ENCODE peak calls at places on chromosomes 12 and 14, in four cellular contexts. W is AG10803, E is psoas muscle, X is astrocyte of the spinal cord. U is an unnamed sample.

GRCh38 chr12:101963703-101964102 is 86.3 kb downstream of the DRAM1 start:
- DNase-seq in W (no peak), E (no peak), X (no peak), U (no peak)

GRCh38 chr14:64671591-64671990 is 32.6 kb upstream of the PLEKHG3 start:
- DNase-seq in W (peak), E (no peak), X (peak), U (peak)

GRCh38 chr14:24051162-24051788 is 534 bp upstream of the CARMIL3 start:
- DNase-seq in W (no peak), E (no peak), X (no peak), U (no peak)

GRCh38 chr12:41188058-41188840 is at the start of gene PDZRN4:
- DNase-seq in W (no peak), E (peak), X (no peak), U (no peak)

GRCh38 chr14:104117341-104118005 is 20.9 kb upstream of the KIF26A start:
- DNase-seq in W (no peak), E (peak), X (no peak), U (no peak)

GRCh38 chr12:32926963-32927362 is 30.4 kb upstream of the PKP2 start:
- DNase-seq in W (no peak), E (no peak), X (no peak), U (no peak)

GRCh38 chr14:46451800-46452199 is 199.8 kb downstream of the RPL10L start:
- DNase-seq in W (no peak), E (no peak), X (no peak), U (no peak)

GRCh38 chr14:55418411-55418810 is 6.8 kb upstream of the ATG14 start:
- DNase-seq in W (no peak), E (no peak), X (no peak), U (no peak)

GRCh38 chr12:111413442-111414086 is 7.8 kb downstream of the SH2B3 start:
- DNase-seq in W (peak), E (no peak), X (peak), U (peak)

GRCh38 chr12:110930348-110931314 is 10.3 kb upstream of the MYL2 start:
- DNase-seq in W (no peak), E (no peak), X (no peak), U (no peak)

GRCh38 chr12:75632452-75632851 is 121.0 kb upstream of the KRR1 start:
- DNase-seq in W (no peak), E (no peak), X (peak), U (no peak)

GRCh38 chr14:86858591-86858990 is 1134.4 kb downstream of the GALC start:
- DNase-seq in W (no peak), E (no peak), X (peak), U (no peak)
- TF ChIP-seq CTCF in W (no peak), E (no peak), X (no peak), U (no peak)

GRCh38 chr12:113246478-113247122 is 25.3 kb downstream of the TPCN1 start:
- DNase-seq in W (no peak), E (no peak), X (no peak), U (no peak)
- H3K4me3 ChIP-seq in W (no peak), E (peak), X (no peak), U (no peak)

DNA sequence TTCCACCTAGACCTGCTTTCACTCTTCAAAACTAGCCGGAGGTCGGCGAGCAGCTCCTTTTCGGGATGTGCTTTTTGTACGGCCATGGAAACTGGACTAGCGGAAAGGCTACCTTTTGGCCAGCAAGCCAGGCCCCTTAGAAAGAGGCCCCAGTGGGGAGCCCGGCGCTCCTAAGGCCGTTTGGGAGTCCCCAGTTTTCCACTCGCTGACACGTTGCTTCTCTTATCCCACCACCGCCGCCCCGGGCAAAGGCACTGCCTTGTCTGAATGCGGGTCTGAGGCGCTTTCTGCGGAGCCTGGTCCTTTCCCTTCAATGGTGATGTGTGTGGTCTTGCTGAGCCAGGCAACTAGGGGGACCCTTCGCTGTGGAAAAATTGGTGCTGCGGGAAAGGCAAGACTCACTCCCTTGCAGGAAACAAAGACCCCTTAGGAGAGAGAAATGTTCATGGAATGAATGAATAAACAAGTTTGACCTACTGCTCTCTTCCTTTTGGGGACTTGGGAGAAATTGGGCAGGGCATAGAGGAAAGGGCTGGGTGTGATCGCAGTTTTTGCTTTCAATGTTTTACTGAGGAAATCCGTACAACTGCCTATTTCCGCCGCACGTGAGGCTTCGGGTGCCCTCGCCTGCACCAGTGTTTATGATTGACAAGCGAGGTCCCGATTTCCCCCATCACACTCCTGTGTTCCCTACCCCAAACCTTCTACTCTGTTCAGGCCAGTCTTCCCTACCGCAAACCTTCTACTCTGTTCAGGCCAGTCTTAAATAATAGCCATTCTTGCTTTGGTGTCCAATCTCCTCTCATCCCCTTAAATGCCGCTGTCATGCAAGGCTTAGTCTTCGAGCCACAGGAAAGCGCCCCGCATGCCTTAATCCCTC is 970 bp upstream of the SLC38A2 start:
- DNase-seq in W (no peak), E (peak), X (peak), U (peak)
- TF ChIP-seq CTCF in W (peak), E (no peak), X (peak), U (peak)

GRCh38 chr12:54007538-54008259 is 1.1 kb upstream of the HOXC8 start:
- DNase-seq in W (no peak), E (peak), X (no peak), U (no peak)
- H3K4me3 ChIP-seq in W (peak), E (no peak), X (no peak), U (no peak)

GRCh38 chr12:6047249-6048227 is 76.9 kb downstream of the VWF start:
- DNase-seq in W (peak), E (no peak), X (peak), U (peak)

GRCh38 chr12:6052940-6053329 is 71.5 kb downstream of the VWF start:
- DNase-seq in W (no peak), E (no peak), X (peak), U (no peak)

GRCh38 chr12:6049587-6049986 is 74.9 kb downstream of the VWF start:
- DNase-seq in W (peak), E (no peak), X (no peak), U (no peak)

GRCh38 chr12:6052206-6052939 is 72.1 kb downstream of the VWF start:
- DNase-seq in W (no peak), E (no peak), X (no peak), U (no peak)

GRCh38 chr12:6049992-6050391 is 74.5 kb downstream of the VWF start:
- DNase-seq in W (no peak), E (no peak), X (no peak), U (no peak)
- TF ChIP-seq CTCF in W (no peak), E (no peak), X (no peak), U (no peak)

GRCh38 chr12:16347391-16348298 is at the start of gene MGST1:
- DNase-seq in W (peak), E (peak), X (peak), U (peak)
- H3K4me3 ChIP-seq in W (peak), E (peak), X (peak), U (peak)

DNA sequence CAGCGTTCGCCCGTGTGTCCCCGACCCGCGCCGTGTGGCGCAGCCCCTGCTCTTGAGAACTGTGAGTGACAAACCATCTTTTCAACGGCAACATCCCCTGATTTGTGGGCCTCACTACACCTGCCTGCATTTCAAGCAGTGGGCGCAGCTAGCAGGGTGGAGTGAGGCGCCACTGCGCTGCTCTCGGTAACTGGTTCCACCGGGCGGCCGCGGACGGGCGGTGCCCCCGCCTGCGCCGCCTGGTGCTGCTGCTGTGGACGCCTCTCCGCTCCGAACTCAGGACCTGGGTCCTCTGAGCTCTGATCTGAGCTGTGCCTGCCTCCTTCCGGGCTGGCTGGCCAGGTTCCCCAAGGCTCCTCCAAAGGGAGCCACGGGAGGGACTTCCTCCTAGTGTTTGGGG is 5.9 kb upstream of the DEGS2 start:
- DNase-seq in W (no peak), E (no peak), X (no peak), U (no peak)
- TF ChIP-seq CTCF in W (no peak), E (no peak), X (peak), U (no peak)

DNA sequence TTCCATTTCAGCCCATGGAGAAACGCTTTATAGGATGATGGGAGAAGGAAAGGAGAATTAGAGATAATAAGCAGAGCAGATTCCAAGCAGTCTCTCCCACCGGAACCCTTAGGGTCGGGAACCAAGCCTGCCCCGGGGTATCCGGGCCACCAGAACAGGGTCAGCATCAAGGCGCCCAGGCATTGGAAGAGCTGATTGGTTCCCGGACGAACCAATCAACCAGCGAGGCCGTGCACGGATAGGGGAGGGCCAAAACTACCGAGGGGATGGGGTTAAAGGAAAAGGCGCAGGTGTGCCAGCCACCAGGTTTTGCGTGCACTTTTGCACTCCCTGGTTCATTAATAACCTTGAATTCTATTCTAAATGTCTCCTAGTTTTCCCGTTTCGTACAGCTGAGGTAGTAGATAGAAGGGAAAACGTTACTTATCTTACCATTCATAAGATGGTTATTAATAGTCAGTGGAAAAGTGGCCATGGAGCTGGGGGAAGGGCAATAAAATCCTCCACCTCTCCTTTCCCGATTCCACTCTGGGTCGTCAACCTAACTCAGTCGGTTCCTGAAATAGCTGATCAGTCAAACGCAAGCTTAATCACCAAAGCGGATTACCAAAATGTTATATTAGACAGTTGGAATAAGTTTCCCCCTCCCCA is 1.6 kb downstream of the PPM1H start:
- DNase-seq in W (no peak), E (peak), X (peak), U (no peak)
- H3K4me3 ChIP-seq in W (peak), E (peak), X (peak), U (peak)

GRCh38 chr12:109308534-109309440 is at the start of gene FOXN4:
- DNase-seq in W (no peak), E (no peak), X (no peak), U (no peak)
- TF ChIP-seq CTCF in W (no peak), E (no peak), X (no peak), U (no peak)

DNA sequence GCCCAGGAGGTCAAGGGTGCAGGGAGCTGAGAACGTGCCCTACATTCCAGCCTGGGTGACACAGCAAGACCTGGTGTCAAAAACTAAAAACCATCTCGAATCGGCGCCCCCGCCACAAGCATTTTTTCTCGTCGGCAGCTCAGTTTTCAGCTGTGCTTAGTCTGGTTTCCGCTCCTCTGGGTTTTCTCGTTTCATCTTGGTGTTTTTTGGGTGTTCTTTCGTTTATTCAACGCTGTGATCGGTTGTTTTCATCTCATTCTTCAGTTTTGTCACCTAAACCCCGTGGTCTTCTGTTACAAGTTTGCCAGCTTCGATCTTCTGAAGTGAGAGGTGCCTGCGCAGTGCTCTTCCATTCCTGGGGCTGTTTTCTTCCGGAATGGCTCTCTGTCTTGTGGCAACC is 41.4 kb downstream of the NOC4L start:
- DNase-seq in W (no peak), E (no peak), X (no peak), U (no peak)
- H3K4me3 ChIP-seq in W (no peak), E (no peak), X (no peak), U (no peak)

U was measured in fibroblast of villous mesenchyme.